ENCODE peak calls at places on chromosomes 11 and 22, in eight cellular contexts. H is PC-3, T is HFF-Myc, S is uterus, W is retinal pigment epithelial cell, Q is psoas muscle, P is endodermal cell, N is heart left ventricle. G is an unnamed sample.

GRCh38 chr11:27914080-27914479 is 193.9 kb downstream of the KIF18A start:
- DNase-seq in P (no peak), S (no peak), N (no peak), W (no peak), H (peak), Q (no peak), T (no peak), G (no peak)

GRCh38 chr22:49734390-49734789 is 93.3 kb downstream of the BRD1 start:
- DNase-seq in N (no peak), H (no peak), Q (no peak), W (no peak), S (no peak), P (peak), T (no peak), G (no peak)

GRCh38 chr22:19995611-19996339 is 20.8 kb downstream of the ARVCF start:
- DNase-seq in T (no peak), N (peak), P (no peak), S (no peak), H (no peak), W (no peak), Q (peak), G (no peak)

GRCh38 chr11:79404325-79404724 is 36.5 kb downstream of the TENM4 start:
- DNase-seq in W (no peak), S (peak), Q (no peak), T (no peak), H (no peak), P (no peak), N (no peak), G (no peak)

GRCh38 chr11:30683176-30683575 is 97.0 kb upstream of the MPPED2 start:
- DNase-seq in H (no peak), T (no peak), P (no peak), Q (no peak), S (no peak), N (no peak), W (peak), G (no peak)

GRCh38 chr11:84691830-84692229 is 935.3 kb downstream of the DLG2 start:
- DNase-seq in H (no peak), P (peak), T (no peak), Q (no peak), W (peak), S (no peak), N (no peak), G (no peak)

GRCh38 chr22:40196628-40197027 is 18.9 kb downstream of the TNRC6B start:
- DNase-seq in S (no peak), W (no peak), Q (no peak), T (peak), N (no peak), H (peak), P (no peak), G (peak)

GRCh38 chr11:126345759-126346585 is 9.5 kb upstream of the ST3GAL4 start:
- DNase-seq in P (peak), S (peak), Q (peak), H (peak), N (peak), W (no peak), T (peak), G (no peak)

GRCh38 chr11:210122-210802 is 2.8 kb downstream of the RIC8A start:
- DNase-seq in H (peak), S (no peak), P (no peak), Q (no peak), W (peak), N (no peak), T (peak), G (peak)

GRCh38 chr11:71425851-71426250 is 22.3 kb downstream of the DHCR7 start:
- DNase-seq in P (no peak), H (peak), Q (no peak), T (no peak), W (no peak), N (no peak), S (no peak), G (no peak)

GRCh38 chr11:2213890-2214526 is 42.4 kb upstream of the TH start:
- DNase-seq in N (peak), Q (no peak), H (no peak), S (no peak), T (no peak), W (no peak), P (peak), G (no peak)

GRCh38 chr22:43114958-43115357 is 4.4 kb downstream of the BIK start:
- DNase-seq in N (no peak), Q (no peak), W (no peak), H (peak), P (no peak), S (no peak), T (no peak), G (no peak)

GRCh38 chr11:12189543-12190235 is 79.3 kb downstream of the MICAL2 start:
- DNase-seq in S (no peak), N (no peak), H (no peak), W (no peak), T (no peak), P (no peak), Q (no peak), G (no peak)

GRCh38 chr22:40634119-40634903 is 2.2 kb downstream of the MRTFA start:
- DNase-seq in T (no peak), H (no peak), Q (no peak), N (no peak), W (no peak), S (no peak), P (peak), G (no peak)

GRCh38 chr11:59191899-59192298 is 20.0 kb downstream of the DTX4 start:
- DNase-seq in W (no peak), T (no peak), H (no peak), Q (no peak), S (no peak), P (no peak), N (no peak), G (no peak)

GRCh38 chr11:74730601-74731260 is 495 bp downstream of the CHRDL2 start:
- DNase-seq in P (peak), N (no peak), T (no peak), Q (no peak), S (peak), H (no peak), W (no peak), G (no peak)

GRCh38 chr11:127873478-127873877 is 713.9 kb downstream of the ETS1 start:
- DNase-seq in W (peak), H (no peak), Q (no peak), N (no peak), T (no peak), S (no peak), P (no peak), G (no peak)

GRCh38 chr11:65500262-65501004 is 1.6 kb downstream of the MALAT1 start:
- DNase-seq in T (peak), N (no peak), H (peak), W (no peak), P (peak), S (no peak), Q (peak), G (no peak)

GRCh38 chr11:126927628-126928027 is 72.9 kb downstream of the KIRREL3 start:
- DNase-seq in W (no peak), N (no peak), H (no peak), S (no peak), Q (no peak), T (no peak), P (no peak), G (no peak)

GRCh38 chr22:37906364-37907008 is 389 bp downstream of the MICALL1 start:
- DNase-seq in H (no peak), W (no peak), T (no peak), P (no peak), S (peak), Q (peak), N (no peak), G (no peak)

GRCh38 chr22:19766235-19766505 is 5.6 kb downstream of the TBX1 start:
- DNase-seq in Q (no peak), N (no peak), S (no peak), P (no peak), H (no peak), T (no peak), W (no peak), G (no peak)

GRCh38 chr11:132448334-132448995 is 1078.0 kb downstream of the NTM start:
- DNase-seq in S (no peak), N (no peak), W (no peak), H (no peak), P (peak), T (no peak), Q (no peak), G (no peak)

GRCh38 chr11:24622262-24622661 is 125.4 kb downstream of the LUZP2 start:
- DNase-seq in W (no peak), S (no peak), N (no peak), H (no peak), T (no peak), P (peak), Q (no peak), G (no peak)

GRCh38 chr11:13297308-13297916 is 19.8 kb downstream of the BMAL1 start:
- DNase-seq in P (no peak), H (no peak), N (no peak), S (no peak), W (no peak), T (no peak), Q (no peak), G (no peak)

GRCh38 chr11:88494857-88495256 is 157.3 kb upstream of the CTSC start:
- DNase-seq in W (no peak), H (peak), P (no peak), Q (no peak), T (no peak), N (no peak), S (no peak), G (no peak)

GRCh38 chr11:126079640-126080205 is 17.1 kb upstream of the CDON start:
- DNase-seq in H (peak), T (no peak), N (no peak), S (no peak), W (no peak), P (peak), Q (no peak), G (no peak)

GRCh38 chr11:76591416-76591815 is 79.1 kb downstream of the LRRC32 start:
- DNase-seq in H (no peak), T (no peak), N (no peak), W (no peak), P (no peak), Q (no peak), S (no peak), G (no peak)

GRCh38 chr11:15800121-15800800 is 556.1 kb downstream of the SOX6 start:
- DNase-seq in W (no peak), S (no peak), Q (peak), T (no peak), H (peak), N (no peak), P (no peak), G (peak)

GRCh38 chr11:26025680-26026079 is 306.2 kb upstream of the ANO3 start:
- DNase-seq in H (no peak), P (no peak), W (no peak), T (no peak), S (no peak), N (no peak), Q (no peak), G (no peak)

GRCh38 chr22:36221799-36222751 is 17.3 kb downstream of the APOL2 start:
- DNase-seq in W (no peak), N (no peak), T (no peak), S (peak), P (peak), H (peak), Q (peak), G (no peak)

GRCh38 chr11:114291381-114291780 is 4.8 kb upstream of the NNMT start:
- DNase-seq in T (no peak), N (no peak), H (no peak), W (no peak), S (no peak), P (no peak), Q (peak), G (no peak)

GRCh38 chr11:84146826-84147225 is 860.7 kb upstream of the CCDC90B start:
- DNase-seq in W (no peak), H (no peak), P (no peak), T (no peak), N (no peak), Q (no peak), S (no peak), G (no peak)

GRCh38 chr11:63491614-63492372 is 826 bp upstream of the PLAAT5 start:
- DNase-seq in N (no peak), H (no peak), S (no peak), P (no peak), Q (no peak), T (no peak), W (no peak), G (no peak)

GRCh38 chr11:63489879-63490278 is 1.1 kb downstream of the PLAAT5 start:
- DNase-seq in S (no peak), T (no peak), P (peak), Q (no peak), N (no peak), H (peak), W (no peak), G (no peak)

GRCh38 chr11:63491240-63491587 is 247 bp upstream of the PLAAT5 start:
- DNase-seq in H (no peak), W (no peak), P (no peak), Q (no peak), S (no peak), N (no peak), T (no peak), G (no peak)

GRCh38 chr11:63492441-63492840 is 1.5 kb upstream of the PLAAT5 start:
- DNase-seq in T (no peak), P (no peak), S (no peak), N (no peak), H (no peak), Q (no peak), W (no peak), G (no peak)

GRCh38 chr11:63490551-63491239 is at the start of gene PLAAT5:
- DNase-seq in H (no peak), W (no peak), P (peak), N (no peak), Q (peak), S (peak), T (no peak), G (no peak)
- H3K4me3 ChIP-seq in H (no peak), W (peak), P (peak), N (peak), Q (peak), S (peak), T (no peak), G (peak)

GRCh38 chr11:69166186-69167115 is 10.7 kb downstream of the SMIM38 start:
- DNase-seq in N (peak), S (peak), P (peak), Q (no peak), T (peak), H (peak), W (peak), G (peak)
- TF ChIP-seq CTCF in N (peak), S (no peak), P (no peak), Q (peak), T (peak), H (peak), W (peak), G (peak)

GRCh38 chr11:117071344-117071787 is 26.9 kb downstream of the SIK3 start:
- DNase-seq in Q (peak), P (no peak), T (no peak), N (no peak), S (no peak), H (peak), W (no peak), G (no peak)
- H3K4me3 ChIP-seq in Q (no peak), P (no peak), T (no peak), N (no peak), S (no peak), H (no peak), W (no peak), G (no peak)

GRCh38 chr11:101456812-101457211 is 127.0 kb downstream of the TRPC6 start:
- DNase-seq in Q (no peak), N (no peak), T (no peak), P (no peak), H (peak), S (no peak), W (no peak), G (no peak)
- TF ChIP-seq CTCF in Q (peak), N (peak), T (no peak), P (peak), H (peak), S (peak), W (peak), G (no peak)

GRCh38 chr11:60305906-60306619 is 21.0 kb upstream of the MS4A6E start:
- DNase-seq in N (no peak), P (peak), W (no peak), Q (no peak), H (peak), S (no peak), T (no peak), G (no peak)

GRCh38 chr11:60301178-60301577 is 20.7 kb downstream of the MS4A4A start:
- DNase-seq in H (peak), N (no peak), S (no peak), W (no peak), Q (no peak), T (no peak), P (no peak), G (no peak)

GRCh38 chr11:60307507-60308195 is 19.4 kb upstream of the MS4A6E start:
- DNase-seq in S (no peak), H (no peak), W (no peak), T (no peak), Q (no peak), N (no peak), P (no peak), G (no peak)

DNA sequence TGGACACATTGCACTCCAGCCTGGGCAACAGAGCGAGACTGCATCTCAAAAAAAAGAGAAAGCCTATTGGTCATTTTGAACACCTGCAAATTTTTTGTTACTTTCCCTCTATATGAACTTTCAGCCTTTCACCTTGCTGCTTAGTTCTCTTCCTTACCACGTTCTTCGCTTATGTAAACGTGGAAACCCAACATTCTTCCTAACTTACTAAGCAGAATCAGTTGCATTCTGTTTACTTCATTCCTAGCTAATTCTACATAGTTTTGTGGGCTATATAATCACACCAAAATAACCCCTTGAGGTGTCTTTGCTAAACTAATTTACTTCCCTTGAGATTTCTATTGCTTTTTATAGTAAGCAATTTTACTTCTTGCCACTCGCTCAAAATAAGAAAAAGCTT is 23.2 kb downstream of the MS4A4A start:
- DNase-seq in S (no peak), N (no peak), W (no peak), H (peak), P (no peak), T (no peak), Q (no peak), G (no peak)
- H3K4me3 ChIP-seq in S (no peak), N (no peak), W (no peak), H (no peak), P (no peak), T (no peak), Q (no peak), G (no peak)

GRCh38 chr11:22666320-22666699 is at the start of gene GAS2:
- DNase-seq in T (no peak), P (no peak), N (no peak), H (no peak), S (no peak), W (no peak), Q (no peak), G (no peak)
- TF ChIP-seq CTCF in T (no peak), P (no peak), N (no peak), H (no peak), S (no peak), W (no peak), Q (no peak), G (no peak)

DNA sequence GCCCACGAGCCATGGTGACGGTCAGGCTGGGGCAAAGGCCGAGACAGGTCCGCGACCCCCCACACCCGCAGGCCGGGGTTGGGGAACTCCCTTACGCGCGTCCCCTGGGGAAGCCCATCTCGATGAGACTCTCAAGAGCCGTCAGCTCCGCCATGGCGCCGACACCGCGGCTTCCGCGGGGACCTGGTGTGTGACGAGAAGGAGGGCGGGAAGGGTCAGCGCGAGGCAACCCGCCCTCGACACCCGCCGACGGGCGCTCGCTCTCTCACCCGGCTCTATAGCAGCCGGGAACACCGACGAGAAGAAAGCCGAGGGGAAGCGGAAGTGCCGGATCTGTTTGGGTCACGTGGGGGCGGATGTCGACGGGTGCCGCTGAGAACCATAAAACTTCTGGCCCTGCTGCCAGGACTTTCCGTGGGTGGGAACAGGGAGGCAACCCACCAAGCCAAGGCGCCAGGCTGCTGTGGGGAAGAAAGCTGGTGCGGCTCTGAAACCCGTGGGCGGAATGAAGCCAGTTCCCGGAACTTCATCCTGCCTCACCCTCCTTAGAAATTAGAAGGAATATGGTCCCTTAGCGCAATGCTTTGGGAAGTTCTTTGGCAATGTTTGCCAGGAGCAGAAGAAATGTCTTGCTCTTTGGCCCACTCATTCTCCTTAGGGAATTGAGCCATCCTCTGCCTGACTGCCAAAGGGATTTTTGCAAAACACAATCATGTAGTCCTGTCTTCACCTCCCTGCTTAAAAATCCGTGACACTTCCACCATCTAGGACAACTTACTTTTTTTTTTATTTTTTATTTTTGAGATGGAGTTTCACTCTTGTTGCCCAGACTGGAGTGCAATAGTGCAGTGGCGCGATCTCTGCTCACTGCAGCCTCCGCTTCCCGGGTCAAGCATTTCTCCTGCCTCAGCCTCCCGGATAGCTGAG is at the start of gene UBXN1:
- DNase-seq in P (peak), N (peak), W (no peak), S (peak), T (peak), H (peak), Q (peak), G (no peak)
- H3K4me3 ChIP-seq in P (peak), N (peak), W (peak), S (peak), T (peak), H (peak), Q (peak), G (peak)

DNA sequence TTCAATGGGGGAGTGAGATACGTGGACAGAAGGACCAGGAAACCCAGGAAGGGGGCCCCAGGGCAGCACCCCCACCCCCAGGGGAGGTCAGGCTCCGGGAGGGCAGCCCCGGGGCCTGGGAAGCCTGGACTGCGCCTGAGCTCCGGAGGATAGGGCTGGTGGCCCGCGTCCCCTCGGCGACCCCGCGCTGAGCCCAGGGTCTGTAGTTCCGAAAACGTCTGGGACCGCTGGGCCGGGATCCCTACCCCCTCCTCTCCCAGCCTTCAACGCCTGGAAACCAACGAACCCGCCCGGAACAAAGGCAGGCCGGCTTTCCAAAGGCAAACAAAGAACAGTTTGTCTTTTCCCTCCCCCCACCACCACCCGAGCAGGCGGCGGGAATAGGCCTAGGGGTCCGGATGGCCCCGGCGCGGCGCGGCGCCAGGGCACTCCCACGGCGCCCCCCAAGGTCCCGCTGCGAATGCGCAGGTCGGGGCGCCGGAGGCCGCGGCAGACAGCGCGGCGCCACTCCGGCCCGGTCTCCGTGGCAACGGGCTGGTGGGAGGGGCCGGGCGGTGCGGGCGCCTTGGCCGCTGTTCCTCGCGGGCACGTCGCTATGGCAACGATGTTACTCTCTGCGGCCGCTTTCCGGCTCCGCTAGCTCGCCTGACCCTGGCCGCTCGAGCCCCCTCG is 58.5 kb downstream of the IGLL1 start:
- DNase-seq in P (peak), H (peak), N (peak), T (peak), S (peak), W (peak), Q (peak), G (peak)
- TF ChIP-seq CTCF in P (peak), H (peak), N (peak), T (no peak), S (peak), W (no peak), Q (no peak), G (peak)